ENCODE peak calls at places on chromosomes 1 and 21, in five cellular contexts. K is left lung; J is GDM1; W is CD8-positive, alpha-beta memory T cell; H is renal cortical epithelial cell. A is an unnamed sample.

GRCh38 chr1:40736085-40736531 is 44.6 kb downstream of the NFYC start:
- DNase-seq in K (no peak), J (no peak), W (no peak), H (peak; percentile 89), A (no peak)

GRCh38 chr1:101474039-101474665 is 237.3 kb downstream of the S1PR1 start:
- DNase-seq in K (no peak), J (peak; percentile 18), W (no peak), H (peak; percentile 19), A (no peak)

GRCh38 chr21:31667141-31667540 is 7.6 kb downstream of the SOD1 start:
- DNase-seq in K (no peak), J (no peak), W (no peak), H (no peak), A (no peak)

GRCh38 chr1:64550505-64550904 is 80.6 kb downstream of the CACHD1 start:
- DNase-seq in K (no peak), J (no peak), W (peak; percentile 65), H (no peak), A (no peak)

GRCh38 chr21:36542312-36543101 is 62.6 kb upstream of the CLDN14 start:
- DNase-seq in K (no peak), J (no peak), W (no peak), H (peak; percentile 41), A (no peak)

GRCh38 chr1:2783069-2783434 is 18.4 kb downstream of the TTC34 start:
- DNase-seq in K (no peak), J (no peak), W (no peak), H (no peak), A (peak; percentile 26)

GRCh38 chr1:191152776-191153175 is 675.1 kb upstream of the BRINP3 start:
- DNase-seq in K (no peak), J (no peak), W (no peak), H (no peak), A (no peak)

GRCh38 chr1:109089242-109090015 is 1.1 kb upstream of the TMEM167B start:
- DNase-seq in K (peak; percentile 72), J (peak; percentile 46), W (no peak), H (peak; percentile 54), A (peak; percentile 88)

GRCh38 chr1:43521716-43522115 is 9.0 kb upstream of the PTPRF start:
- DNase-seq in K (no peak), J (no peak), W (no peak), H (no peak), A (no peak)

GRCh38 chr21:38679531-38679930 is 126.2 kb upstream of the ETS2 start:
- DNase-seq in K (no peak), J (no peak), W (no peak), H (peak; percentile 74), A (no peak)

GRCh38 chr1:30088594-30089556 is 634.5 kb downstream of the MATN1 start:
- DNase-seq in K (peak; percentile 73), J (no peak), W (no peak), H (peak; percentile 82), A (no peak)

GRCh38 chr1:202306535-202307345 is 35.0 kb downstream of the UBE2T start:
- DNase-seq in K (no peak), J (no peak), W (no peak), H (no peak), A (no peak)

GRCh38 chr1:54273092-54273836 is 73.3 kb downstream of the MRPL37 start:
- DNase-seq in K (peak; percentile 65), J (no peak), W (no peak), H (peak; percentile 97), A (peak; percentile 90)

GRCh38 chr1:171180671-171181070 is 4.4 kb upstream of the FMO2 start:
- DNase-seq in K (no peak), J (no peak), W (no peak), H (no peak), A (no peak)

GRCh38 chr21:17925000-17925610 is 105.9 kb upstream of the C21orf91 start:
- DNase-seq in K (no peak), J (peak; percentile 9), W (peak; percentile 42), H (peak; percentile 49), A (no peak)

GRCh38 chr1:52385376-52385775 is 18.8 kb downstream of the ORC1 start:
- DNase-seq in K (no peak), J (no peak), W (no peak), H (no peak), A (no peak)

GRCh38 chr21:35565204-35565611 is 495.1 kb downstream of the SETD4 start:
- DNase-seq in K (peak; percentile 70), J (no peak), W (no peak), H (peak; percentile 34), A (peak; percentile 60)

GRCh38 chr1:33152685-33153432 is 29.0 kb downstream of the TRIM62 start:
- DNase-seq in K (no peak), J (no peak), W (no peak), H (no peak), A (no peak)

GRCh38 chr1:212721388-212722247 is 22.0 kb upstream of the BATF3 start:
- DNase-seq in K (no peak), J (no peak), W (no peak), H (peak; percentile 91), A (peak; percentile 33)

GRCh38 chr1:77643456-77643855 is 39.0 kb downstream of the ZZZ3 start:
- DNase-seq in K (no peak), J (no peak), W (no peak), H (no peak), A (no peak)

GRCh38 chr1:93324486-93325464 is 20.9 kb upstream of the DR1 start:
- DNase-seq in K (no peak), J (no peak), W (no peak), H (peak; percentile 97), A (no peak)

GRCh38 chr21:16002872-16003466 is 273.2 kb downstream of the USP25 start:
- DNase-seq in K (no peak), J (no peak), W (no peak), H (peak; percentile 28), A (no peak)

A was measured in right lobe of liver.